ENCODE peak calls at places on chromosomes 12 and 14, in seven cellular contexts. I is ovary; H is CD8-positive, alpha-beta T cell; A is suprapubic skin; D is HEK293T; T is COLO829; C is stimulated activated CD4-positive, alpha-beta T cell treated with anti-CD3 and anti-CD28 coated beads, Interleukin-12 subunit alpha, Interleukin-12 subunit beta, amount 100 ng/mL, for 24 hours. R is an unnamed sample.

GRCh38 chr14:95315579-95315978 is 4.1 kb downstream of the CLMN start:
- DNase-seq in D (no peak), A (no peak), H (no peak), T (no peak), I (no peak), C (no peak), R (no peak)

GRCh38 chr12:8018666-8019581 is 13.6 kb upstream of the FOXJ2 start:
- DNase-seq in A (no peak), C (no peak), D (no peak), H (peak), T (no peak), I (no peak), R (peak)

GRCh38 chr12:57809425-57809824 is 9.1 kb downstream of the AVIL start:
- DNase-seq in D (no peak), A (no peak), I (no peak), T (no peak), C (no peak), H (no peak), R (no peak)

GRCh38 chr14:86935241-86935640 is 1057.7 kb downstream of the GALC start:
- DNase-seq in I (no peak), D (no peak), T (peak), C (no peak), H (no peak), A (no peak), R (no peak)

GRCh38 chr14:96263347-96264199 is 7.6 kb downstream of the BDKRB1 start:
- DNase-seq in T (no peak), I (no peak), C (no peak), D (no peak), A (no peak), H (no peak), R (no peak)

GRCh38 chr12:94078736-94079509 is 69.5 kb upstream of the PLXNC1 start:
- DNase-seq in I (no peak), D (no peak), H (no peak), C (no peak), T (no peak), A (no peak), R (no peak)

GRCh38 chr12:80512781-80513180 is 68.7 kb downstream of the PTPRQ start:
- DNase-seq in I (no peak), D (no peak), T (no peak), A (no peak), H (no peak), C (no peak), R (no peak)

GRCh38 chr14:96091941-96092411 is 52.8 kb downstream of the C14orf132 start:
- DNase-seq in A (peak), T (no peak), I (no peak), H (no peak), D (no peak), C (no peak), R (peak)

GRCh38 chr12:110247340-110248095 is 33.5 kb upstream of the ATP2A2 start:
- DNase-seq in I (peak), A (no peak), C (no peak), H (no peak), D (no peak), T (no peak), R (peak)

GRCh38 chr12:131714759-131715158 is 3.9 kb downstream of the SFSWAP start:
- DNase-seq in I (no peak), A (no peak), C (no peak), H (no peak), T (no peak), D (no peak), R (no peak)

GRCh38 chr12:58833844-58834243 is 86.5 kb downstream of the LRIG3 start:
- DNase-seq in D (no peak), I (no peak), A (no peak), T (no peak), H (no peak), C (no peak), R (no peak)

GRCh38 chr12:7042847-7043246 is 17.7 kb upstream of the C1S start:
- DNase-seq in H (no peak), T (no peak), D (peak), A (no peak), C (no peak), I (no peak), R (no peak)

GRCh38 chr12:53623526-53623925 is 2.7 kb downstream of the ATF7 start:
- DNase-seq in A (no peak), H (no peak), D (no peak), I (no peak), C (no peak), T (peak), R (no peak)

GRCh38 chr12:123062682-123063426 is 82.4 kb downstream of the ARL6IP4 start:
- DNase-seq in I (peak), H (no peak), T (peak), D (no peak), C (no peak), A (peak), R (peak)

GRCh38 chr14:98926151-98926550 is 345.8 kb downstream of the BCL11B start:
- DNase-seq in D (no peak), C (no peak), A (peak), I (no peak), T (no peak), H (peak), R (no peak)

GRCh38 chr12:3223601-3224529 is 146.7 kb downstream of the TSPAN9 start:
- DNase-seq in H (no peak), A (no peak), I (no peak), T (no peak), C (no peak), D (no peak), R (peak)

GRCh38 chr14:26180221-26180620 is 417.6 kb downstream of the NOVA1 start:
- DNase-seq in T (no peak), H (no peak), C (no peak), I (no peak), D (no peak), A (no peak), R (no peak)

GRCh38 chr14:30559638-30560071 is 697 bp downstream of the G2E3 start:
- DNase-seq in A (no peak), C (no peak), H (no peak), T (no peak), D (peak), I (no peak), R (no peak)

GRCh38 chr14:46717211-46717610 is 65.6 kb upstream of the RPL10L start:
- DNase-seq in I (no peak), T (peak), A (no peak), C (no peak), H (no peak), D (no peak), R (no peak)

GRCh38 chr14:50943943-50944646 is at the start of gene PYGL:
- DNase-seq in I (peak), A (peak), D (peak), H (peak), T (peak), C (peak), R (peak)

GRCh38 chr12:131386167-131386521 is 324.7 kb upstream of the SFSWAP start:
- DNase-seq in C (no peak), I (no peak), T (no peak), A (no peak), H (no peak), D (no peak), R (no peak)

GRCh38 chr14:105939810-105940508 is 413.6 kb downstream of the TMEM121 start:
- DNase-seq in D (no peak), A (peak), I (no peak), C (no peak), T (no peak), H (no peak), R (no peak)

GRCh38 chr14:45467023-45467422 is 214.0 kb upstream of the MIS18BP1 start:
- DNase-seq in H (no peak), I (no peak), A (no peak), D (no peak), C (no peak), T (no peak), R (no peak)

GRCh38 chr14:55980970-55981369 is 137.2 kb upstream of the PELI2 start:
- DNase-seq in A (no peak), H (no peak), C (no peak), T (no peak), D (no peak), I (no peak), R (no peak)

GRCh38 chr12:84397279-84397678 is 515.3 kb downstream of the SLC6A15 start:
- DNase-seq in A (no peak), D (no peak), C (no peak), T (peak), H (no peak), I (no peak), R (no peak)

GRCh38 chr14:61537567-61538463 is 157.5 kb upstream of the HIF1A start:
- DNase-seq in H (peak), I (no peak), A (no peak), T (peak), D (no peak), C (peak), R (no peak)

R was measured in right cardiac atrium.